ENCODE peak calls at places on chromosome 21, in five cellular contexts. W is ovary; U is CD8-positive, alpha-beta T cell; D is mucosa of descending colon; X is suprapubic skin. A is an unnamed sample.

GRCh38 chr21:32278068-32278467 is 781 bp downstream of the MIS18A start:
- DNase-seq in U (no peak), X (no peak), W (no peak), D (no peak), A (no peak)

GRCh38 chr21:29431680-29432079 is 133.0 kb downstream of the BACH1 start:
- DNase-seq in W (no peak), X (no peak), D (no peak), U (no peak), A (no peak)

GRCh38 chr21:31537872-31538576 is 121.5 kb upstream of the SOD1 start:
- DNase-seq in U (no peak), W (no peak), D (no peak), X (no peak), A (no peak)

GRCh38 chr21:40507978-40508377 is 339.0 kb downstream of the DSCAM start:
- DNase-seq in D (no peak), U (no peak), W (no peak), X (no peak), A (no peak)

GRCh38 chr21:45523411-45524101 is 18.7 kb downstream of the SLC19A1 start:
- DNase-seq in U (peak; percentile 3), X (peak; percentile 54), W (peak; percentile 36), D (peak; percentile 34), A (no peak)

GRCh38 chr21:26093094-26093493 is 77.5 kb downstream of the APP start:
- DNase-seq in D (no peak), W (no peak), U (no peak), X (no peak), A (no peak)

GRCh38 chr21:25506887-25507286 is 100.4 kb downstream of the MRPL39 start:
- DNase-seq in X (no peak), D (no peak), W (no peak), U (no peak), A (no peak)

GRCh38 chr21:31326478-31327247 is 17.4 kb downstream of the TIAM1 start:
- DNase-seq in U (peak; percentile 45), W (no peak), X (no peak), D (no peak), A (no peak)

GRCh38 chr21:14889080-14889805 is 175.6 kb downstream of the NRIP1 start:
- DNase-seq in U (no peak), D (no peak), W (no peak), X (no peak), A (no peak)

GRCh38 chr21:25903599-25903998 is 168.8 kb downstream of the GABPA start:
- DNase-seq in U (no peak), W (no peak), D (no peak), X (no peak), A (no peak)

GRCh38 chr21:45618287-45618686 is 25.2 kb upstream of the PCBP3 start:
- DNase-seq in U (no peak), W (no peak), X (peak; percentile 57), D (no peak), A (no peak)

GRCh38 chr21:28975401-28975800 is 17.3 kb downstream of the LTN1 start:
- DNase-seq in U (no peak), W (no peak), X (no peak), D (no peak), A (no peak)

DNA sequence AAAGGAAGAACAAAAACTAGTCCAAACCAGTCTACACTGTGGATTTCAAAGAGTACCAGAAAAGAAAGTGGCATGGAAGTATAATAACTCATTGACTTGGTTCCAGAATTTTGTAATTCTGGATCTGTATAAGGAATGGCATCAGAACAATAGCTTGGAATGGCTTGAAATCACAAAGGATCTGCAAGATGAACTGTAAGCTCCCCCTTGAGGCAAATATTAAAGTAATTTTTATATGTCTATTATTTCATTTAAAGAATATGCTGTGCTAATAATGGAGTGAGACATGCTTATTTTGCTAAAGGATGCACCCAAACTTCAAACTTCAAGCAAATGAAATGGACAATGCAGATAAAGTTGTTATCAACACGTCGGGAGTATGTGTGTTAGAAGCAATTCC is 21.3 kb downstream of the CHODL start:
- DNase-seq in D (no peak), X (no peak), W (no peak), U (no peak), A (no peak)
- TF ChIP-seq CTCF in D (no peak), X (no peak), W (no peak), U (no peak), A (no peak)

DNA sequence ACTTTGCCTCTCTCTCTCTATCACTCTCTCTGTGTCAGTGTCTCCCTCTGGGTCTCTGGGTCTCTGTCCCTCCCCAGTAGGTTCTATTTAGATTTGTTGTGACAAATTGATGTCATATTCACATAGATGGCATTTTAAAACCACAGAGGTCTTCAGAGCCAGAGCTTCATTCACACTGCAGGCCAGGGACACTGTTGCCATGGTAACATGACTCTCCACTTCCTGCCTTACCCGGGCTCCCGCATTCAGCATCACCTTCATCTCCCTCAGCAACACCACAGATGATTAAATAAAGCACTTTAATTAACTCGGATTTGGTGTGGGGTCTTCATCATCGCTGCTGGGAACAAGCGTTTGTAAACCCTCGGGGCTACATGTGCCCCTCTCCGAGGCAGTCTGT is 132.6 kb downstream of the ETS2 start:
- DNase-seq in W (no peak), U (no peak), X (no peak), D (no peak), A (no peak)
- H3K4me3 ChIP-seq in W (no peak overlapping the region), U (no peak overlapping the region), X (no peak overlapping the region), D (no peak overlapping the region), A (no peak overlapping the region)

DNA sequence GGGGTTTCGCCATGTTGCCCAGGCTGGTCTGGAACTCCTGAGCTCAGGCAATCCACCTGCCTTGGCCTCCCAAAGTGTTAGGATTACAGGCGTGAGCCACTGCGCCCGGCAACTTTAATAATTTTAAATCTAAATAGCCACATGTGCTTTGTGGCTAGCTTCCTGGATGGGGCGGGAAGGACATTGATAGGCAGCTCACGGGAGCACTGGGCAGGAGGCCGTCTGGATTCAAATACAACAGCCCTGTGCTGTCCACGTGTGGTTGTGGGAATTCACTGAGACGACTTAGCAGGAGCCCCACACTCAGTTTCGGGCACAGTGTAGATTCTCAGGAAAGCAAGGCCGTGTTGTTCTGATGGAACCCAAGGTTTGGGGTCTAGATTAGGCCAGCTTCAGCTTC is 177.1 kb downstream of the ETS2 start:
- DNase-seq in X (no peak), D (no peak), W (no peak), U (no peak), A (no peak)
- H3K4me1 ChIP-seq in X (peaks cover 38% of the 10 kb centered on the region), D (peaks cover 9% of the 10 kb centered on the region), W (peaks cover 10% of the 10 kb centered on the region), U (no peaks in the 10 kb centered on the region), A (peaks cover 36% of the 10 kb centered on the region)

GRCh38 chr21:44377922-44378645 is 24.7 kb downstream of the TRPM2 start:
- DNase-seq in D (peak; percentile 9), U (no peak), W (no peak), X (no peak), A (no peak)

GRCh38 chr21:44375686-44376320 is 22.4 kb downstream of the TRPM2 start:
- DNase-seq in W (no peak), D (peak; percentile 16), U (no peak), X (no peak), A (no peak)

GRCh38 chr21:44378646-44379581 is 25.5 kb downstream of the TRPM2 start:
- DNase-seq in D (peak; percentile 13), X (no peak), U (no peak), W (no peak), A (no peak)

GRCh38 chr21:44376606-44377005 is 23.2 kb downstream of the TRPM2 start:
- DNase-seq in X (no peak), D (peak; percentile 8), U (no peak), W (no peak), A (no peak)

DNA sequence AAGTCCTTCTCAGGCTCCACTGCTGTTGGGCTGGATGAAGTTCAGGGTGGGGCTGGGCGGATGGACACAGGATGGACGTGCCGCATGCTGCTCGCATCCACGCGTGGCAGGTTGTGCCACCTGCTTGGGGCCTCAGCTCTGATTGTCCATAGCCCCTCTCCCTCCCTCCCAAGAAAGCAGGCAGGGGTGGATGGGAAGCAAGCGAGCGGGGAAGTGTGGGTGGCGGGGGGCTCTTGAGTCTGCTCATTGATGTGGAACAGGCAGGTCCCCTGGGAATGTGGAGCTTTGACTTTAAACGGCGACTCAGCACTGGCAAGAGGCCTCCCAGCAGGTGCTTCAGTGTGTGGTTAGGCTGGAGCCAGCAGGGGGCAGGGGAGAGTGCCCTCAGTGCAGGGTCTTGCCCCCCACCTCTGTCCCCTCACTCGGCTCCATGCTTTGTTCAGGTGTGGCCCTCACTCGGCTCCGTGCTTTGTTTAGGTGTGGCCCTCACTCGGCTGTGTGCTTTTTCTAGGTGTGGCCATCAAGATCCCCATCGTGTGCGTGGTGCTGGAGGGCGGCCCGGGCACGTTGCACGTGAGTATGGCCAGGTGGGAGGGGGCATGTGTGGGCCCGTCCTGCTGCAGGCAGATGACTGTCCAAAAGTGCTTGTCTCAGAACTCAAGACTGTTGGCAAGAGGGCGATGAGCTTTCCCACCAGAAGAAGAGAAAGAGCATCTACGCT is 23.9 kb downstream of the TRPM2 start:
- DNase-seq in W (no peak), D (peak; percentile 18), X (no peak), U (no peak), A (no peak)
- TF ChIP-seq CTCF in W (no peak), D (no peak), X (no peak), U (no peak), A (no peak)

GRCh38 chr21:41929248-41929647 is 24.6 kb downstream of the C2CD2 start:
- DNase-seq in X (no peak), W (no peak), U (no peak), D (no peak), A (no peak)

GRCh38 chr21:41931041-41931451 is 22.8 kb downstream of the C2CD2 start:
- DNase-seq in W (no peak), D (no peak), U (no peak), X (no peak), A (no peak)

GRCh38 chr21:41927727-41928409 is 25.9 kb downstream of the C2CD2 start:
- DNase-seq in X (no peak), D (no peak), U (peak; percentile 57), W (no peak), A (no peak)

GRCh38 chr21:41926807-41927171 is 27.0 kb downstream of the C2CD2 start:
- DNase-seq in X (no peak), U (no peak), D (no peak), W (no peak), A (no peak)

DNA sequence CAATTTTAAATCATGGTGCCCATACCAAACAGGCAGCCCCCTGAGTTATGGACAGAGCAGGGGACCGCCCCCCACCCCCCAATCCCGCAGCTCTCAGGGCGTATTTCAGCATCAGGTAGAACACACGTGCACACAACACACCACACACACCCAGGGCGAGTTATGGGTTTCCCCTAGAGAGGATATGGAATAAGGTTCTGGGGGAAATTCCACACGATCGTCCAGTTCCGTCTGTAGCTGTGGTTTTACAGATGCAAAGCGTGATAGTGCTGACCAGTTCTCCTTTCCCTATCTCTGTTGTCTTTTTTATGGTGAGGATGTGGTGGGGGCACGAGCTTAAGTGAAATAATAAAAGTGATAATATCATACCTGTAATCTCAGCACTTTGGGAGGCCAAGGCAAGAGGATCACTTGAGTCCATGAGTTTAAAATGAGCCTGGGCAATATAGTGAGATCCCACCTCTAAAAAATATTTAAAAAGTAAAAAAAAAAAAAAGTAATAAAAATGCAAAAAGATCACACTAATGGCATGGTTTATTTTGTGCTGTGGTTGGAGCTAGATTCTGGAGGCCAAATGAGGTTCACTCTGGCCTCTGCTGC is 25.1 kb downstream of the C2CD2 start:
- DNase-seq in W (no peak), U (no peak), D (no peak), X (no peak), A (no peak)
- H3K4me3 ChIP-seq in W (no peak overlapping the region), U (no peak overlapping the region), D (no peak overlapping the region), X (no peak overlapping the region), A (no peak overlapping the region)

GRCh38 chr21:36199021-36199420 is 42.4 kb downstream of the DOP1B start:
- DNase-seq in D (no peak), X (no peak), W (no peak), U (no peak), A (no peak)
- H3K4me1 ChIP-seq in D (peaks cover 8% of the 10 kb centered on the region), X (peaks cover 18% of the 10 kb centered on the region), W (no peaks in the 10 kb centered on the region), U (no peaks in the 10 kb centered on the region), A (peaks cover 9% of the 10 kb centered on the region)

A was measured in vagina.